ENCODE peak calls at places on chromosome 17, in four cellular contexts. V is psoas muscle, K is AG04449, J is cardiac muscle cell. M is an unnamed sample.

GRCh38 chr17:66994943-66995535 is 30.5 kb downstream of the CACNG4 start:
- DNase-seq in V (no peak), K (no peak), J (no peak), M (no peak)

GRCh38 chr17:50909765-50910661 is 43.9 kb upstream of the TOB1 start:
- DNase-seq in V (no peak), K (no peak), J (no peak), M (no peak)

GRCh38 chr17:50871369-50871768 is 5.2 kb upstream of the TOB1 start:
- DNase-seq in V (no peak), K (no peak), J (no peak), M (no peak)

GRCh38 chr17:35723735-35724134 is 7.7 kb upstream of the RASL10B start:
- DNase-seq in V (no peak), K (no peak), J (no peak), M (no peak)

GRCh38 chr17:28549274-28550132 is 2.9 kb downstream of the UNC119 start:
- DNase-seq in V (no peak), K (no peak), J (no peak), M (no peak)

GRCh38 chr17:70558821-70559220 is 389.5 kb downstream of the KCNJ2 start:
- DNase-seq in V (no peak), K (no peak), J (peak), M (no peak)

GRCh38 chr17:66255112-66255511 is 25.9 kb upstream of the APOH start:
- DNase-seq in V (no peak), K (no peak), J (peak), M (no peak)

GRCh38 chr17:18014006-18014405 is 25.0 kb downstream of the ATPAF2 start:
- DNase-seq in V (no peak), K (no peak), J (no peak), M (no peak)

GRCh38 chr17:64387145-64387473 is 3.6 kb downstream of the PECAM1 start:
- DNase-seq in V (no peak), K (no peak), J (no peak), M (no peak)

GRCh38 chr17:35291802-35292201 is 48.9 kb downstream of the SLFN5 start:
- DNase-seq in V (no peak), K (no peak), J (peak), M (no peak)

GRCh38 chr17:63978266-63979200 is 5.8 kb upstream of the SCN4A start:
- DNase-seq in V (peak), K (no peak), J (no peak), M (no peak)

GRCh38 chr17:31439716-31440115 is 48.2 kb downstream of the RAB11FIP4 start:
- DNase-seq in V (no peak), K (no peak), J (no peak), M (no peak)

GRCh38 chr17:42097691-42098661 is at the start of gene ZNF385C:
- DNase-seq in V (no peak), K (no peak), J (no peak), M (no peak)

GRCh38 chr17:17749921-17750320 is 68.7 kb downstream of the RAI1 start:
- DNase-seq in V (no peak), K (no peak), J (peak), M (no peak)

GRCh38 chr17:64015447-64015846 is 5.0 kb downstream of the ICAM2 start:
- DNase-seq in V (no peak), K (no peak), J (no peak), M (no peak)

GRCh38 chr17:17784599-17785264 is 52.1 kb downstream of the SREBF1 start:
- DNase-seq in V (no peak), K (no peak), J (no peak), M (no peak)

GRCh38 chr17:62931101-62931500 is 34.9 kb upstream of the TANC2 start:
- DNase-seq in V (no peak), K (no peak), J (no peak), M (no peak)

GRCh38 chr17:50209133-50209471 is 7.7 kb upstream of the COL1A1 start:
- DNase-seq in V (no peak), K (no peak), J (no peak), M (no peak)

GRCh38 chr17:59067340-59067739 is 39.3 kb downstream of the TRIM37 start:
- DNase-seq in V (no peak), K (no peak), J (no peak), M (no peak)

GRCh38 chr17:14793237-14793636 is 471.9 kb downstream of the PMP22 start:
- DNase-seq in V (no peak), K (peak), J (peak), M (no peak)

GRCh38 chr17:32546031-32546444 is 59.2 kb downstream of the CDK5R1 start:
- DNase-seq in V (no peak), K (no peak), J (no peak), M (no peak)

GRCh38 chr17:47275245-47275984 is 21.8 kb downstream of the ITGB3 start:
- DNase-seq in V (peak), K (no peak), J (peak), M (no peak)

GRCh38 chr17:27489045-27489715 is 32.9 kb downstream of the KSR1 start:
- DNase-seq in V (peak), K (peak), J (peak), M (no peak)

GRCh38 chr17:79031996-79032875 is 8.3 kb downstream of the C1QTNF1 start:
- DNase-seq in V (no peak), K (no peak), J (no peak), M (no peak)

GRCh38 chr17:78316867-78317816 is 42.7 kb downstream of the SOCS3 start:
- DNase-seq in V (no peak), K (no peak), J (peak), M (peak)

GRCh38 chr17:58665946-58666857 is 25.6 kb downstream of the TEX14 start:
- DNase-seq in V (no peak), K (no peak), J (no peak), M (no peak)

GRCh38 chr17:41844971-41845370 is 7.3 kb downstream of the KLHL10 start:
- DNase-seq in V (no peak), K (no peak), J (no peak), M (no peak)

GRCh38 chr17:4950075-4950756 is 703 bp upstream of the ENO3 start:
- DNase-seq in V (peak), K (no peak), J (no peak), M (no peak)

GRCh38 chr17:2955931-2956582 is 107.3 kb downstream of the OR1D5 start:
- DNase-seq in V (no peak), K (no peak), J (no peak), M (no peak)

GRCh38 chr17:412211-413015 is 59.8 kb upstream of the RPH3AL start:
- DNase-seq in V (no peak), K (no peak), J (peak), M (no peak)
- H3K4me3 ChIP-seq in V (no peak), K (no peak), J (no peak), M (no peak)

GRCh38 chr17:37661372-37662014 is 18.2 kb upstream of the DDX52 start:
- DNase-seq in V (no peak), K (no peak), J (no peak), M (no peak)
- TF ChIP-seq CTCF in V (no peak), K (no peak), J (no peak), M (peak)

DNA sequence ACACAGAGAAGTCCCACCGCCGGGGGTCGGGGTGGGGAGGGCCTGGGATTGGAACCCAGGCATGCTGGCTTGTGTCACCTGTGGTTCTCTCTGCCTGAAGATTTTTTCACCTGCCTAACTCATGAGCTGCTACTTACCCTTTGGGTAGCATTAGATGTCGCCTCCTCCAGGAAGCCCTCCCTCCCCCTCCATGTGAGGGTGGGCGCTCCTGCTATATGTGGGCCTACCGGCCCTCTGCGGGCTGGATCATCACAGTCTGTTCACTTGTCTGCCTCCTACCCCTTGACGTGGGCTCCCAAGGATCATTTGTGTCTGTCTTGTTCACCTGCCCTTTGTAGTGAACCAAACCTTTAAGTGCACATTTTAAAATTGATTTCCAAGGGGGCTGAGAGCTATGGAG is 106.8 kb downstream of the SEC14L1 start:
- DNase-seq in V (no peak), K (no peak), J (no peak), M (no peak)
- H3K4me3 ChIP-seq in V (no peak), K (peak), J (peak), M (peak)

GRCh38 chr17:19361975-19362292 is 589 bp downstream of the B9D1 start:
- DNase-seq in V (no peak), K (no peak), J (no peak), M (no peak)
- TF ChIP-seq CTCF in V (no peak), K (no peak), J (no peak), M (no peak)

DNA sequence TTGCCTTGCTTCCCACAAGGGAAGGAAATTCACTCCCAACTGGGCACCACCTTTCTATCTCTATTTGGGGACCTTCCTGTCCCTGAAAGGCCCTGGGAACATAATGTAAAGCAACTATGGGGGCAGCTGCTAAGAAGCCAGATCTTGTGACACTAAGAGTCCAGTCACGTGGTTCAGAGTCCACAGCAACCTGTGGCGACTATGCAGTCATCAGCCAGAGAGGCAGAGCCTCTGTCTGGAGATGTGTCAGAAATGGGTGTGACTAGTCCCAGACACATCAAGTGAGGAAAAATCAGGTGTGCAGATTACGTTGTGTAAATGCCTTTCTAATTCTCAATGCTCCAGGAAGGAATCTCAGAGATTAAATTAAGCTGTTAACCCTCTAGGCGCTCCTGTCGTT is 26.6 kb upstream of the SKAP1 start:
- DNase-seq in V (no peak), K (no peak), J (no peak), M (no peak)
- H3K4me3 ChIP-seq in V (no peak), K (no peak), J (no peak), M (no peak)

DNA sequence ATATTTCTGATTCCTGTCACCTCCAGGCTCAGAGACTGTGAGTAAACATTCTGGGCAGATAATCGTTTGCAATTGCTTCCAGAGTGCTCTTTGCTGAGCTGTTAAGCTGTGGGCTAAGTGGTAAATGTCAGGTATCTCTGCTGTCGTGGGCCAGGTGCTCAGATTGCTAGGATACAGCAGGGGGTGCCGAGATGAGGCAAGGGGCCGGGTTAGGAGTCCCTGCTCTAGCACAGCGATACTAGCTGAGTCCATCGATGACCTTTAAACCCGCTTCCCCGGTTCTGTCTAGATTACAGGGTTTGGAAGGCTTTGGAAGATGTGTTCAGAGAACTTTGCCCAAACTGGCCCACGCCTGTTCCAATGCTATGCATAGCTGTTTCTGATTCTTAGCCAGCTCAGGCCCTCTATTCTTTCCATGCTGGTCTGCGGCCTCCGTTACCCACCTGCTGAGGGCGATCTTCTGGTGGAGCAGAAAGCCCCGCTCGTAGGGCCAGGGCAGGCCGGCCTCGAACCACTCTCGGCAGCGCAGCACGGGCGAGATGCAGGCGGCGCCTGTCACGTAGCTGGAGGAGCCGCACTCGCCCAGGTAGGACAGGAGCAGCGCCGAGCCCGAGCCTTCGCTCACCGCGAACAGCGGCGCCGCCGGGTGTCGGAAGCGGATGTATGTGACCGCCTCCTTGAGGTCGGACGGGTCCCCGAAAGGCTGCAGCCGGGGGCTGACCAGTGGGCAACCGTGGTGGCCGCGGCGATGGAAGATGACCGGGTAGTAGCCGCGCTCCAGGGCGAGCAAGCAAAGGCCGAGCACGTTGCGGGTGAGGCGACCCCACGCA is 979 bp downstream of the ABHD15 start:
- DNase-seq in V (peak), K (no peak), J (no peak), M (no peak)
- TF ChIP-seq CTCF in V (no peak), K (no peak), J (peak), M (peak)

GRCh38 chr17:10116676-10117075 is 81.7 kb downstream of the GAS7 start:
- DNase-seq in V (no peak), K (no peak), J (no peak), M (no peak)

GRCh38 chr17:10115536-10115932 is 82.9 kb downstream of the GAS7 start:
- DNase-seq in V (no peak), K (no peak), J (peak), M (no peak)

GRCh38 chr17:10116267-10116666 is 82.1 kb downstream of the GAS7 start:
- DNase-seq in V (no peak), K (no peak), J (no peak), M (no peak)

GRCh38 chr17:10117085-10117484 is 81.3 kb downstream of the GAS7 start:
- DNase-seq in V (no peak), K (no peak), J (no peak), M (no peak)

GRCh38 chr17:10114931-10115535 is 83.4 kb downstream of the GAS7 start:
- DNase-seq in V (peak), K (peak), J (peak), M (peak)
- H3K4me3 ChIP-seq in V (no peak), K (peak), J (no peak), M (no peak)

GRCh38 chr17:80926601-80927250 is 64.9 kb upstream of the CHMP6 start:
- DNase-seq in V (no peak), K (no peak), J (no peak), M (no peak)
- TF ChIP-seq CTCF in V (no peak), K (no peak), J (no peak), M (no peak)

GRCh38 chr17:45106101-45106500 is 26.2 kb downstream of the PLCD3 start:
- DNase-seq in V (no peak), K (no peak), J (no peak), M (no peak)
- H3K4me3 ChIP-seq in V (no peak), K (no peak), J (no peak), M (no peak)

M was measured in epithelial cell of proximal tubule.